ENCODE peak calls at places on chromosomes 4 and X, in four cellular contexts. B, V, C and Y are unnamed samples.

GRCh38 chr4:105569851-105570207 is 17.4 kb downstream of the ARHGEF38 start:
- DNase-seq in B (no peak), V (no peak), C (no peak), Y (no peak)

GRCh38 chr4:2219233-2219760 is 22.6 kb downstream of the HAUS3 start:
- DNase-seq in B (no peak), V (no peak), C (no peak), Y (peak; percentile 19)

GRCh38 chrX:482702-483203 is 96.0 kb upstream of the PPP2R3B start:
- DNase-seq in B (no peak), V (no peak), C (no peak), Y (no peak)

GRCh38 chrX:150143721-150144440 is 205.6 kb upstream of the EOLA2 start:
- DNase-seq in B (no peak), V (no peak), C (no peak), Y (no peak)

GRCh38 chr4:183098723-183099536 is at the start of gene WWC2:
- DNase-seq in B (peak; percentile 92), V (peak; percentile 95), C (peak; percentile 92), Y (peak; percentile 99)

GRCh38 chr4:101345271-101345595 is 2.1 kb downstream of the PPP3CA start:
- DNase-seq in B (peak; percentile 24), V (no peak), C (no peak), Y (no peak)

GRCh38 chr4:145679991-145680455 is at the start of gene C4orf51:
- DNase-seq in B (peak; percentile 75), V (no peak), C (no peak), Y (peak; percentile 58)

GRCh38 chr4:16196482-16197393 is 29.5 kb downstream of the TAPT1 start:
- DNase-seq in B (peak; percentile 65), V (no peak), C (no peak), Y (peak; percentile 90)

GRCh38 chr4:785332-786073 is 40.4 kb downstream of the CPLX1 start:
- DNase-seq in B (no peak), V (peak; percentile 77), C (no peak), Y (no peak)

GRCh38 chr4:82517043-82517442 is 44.7 kb downstream of the TMEM150C start:
- DNase-seq in B (peak; percentile 61), V (no peak), C (no peak), Y (no peak)

GRCh38 chr4:121696140-121696640 is 590 bp downstream of the ANXA5 start:
- DNase-seq in B (peak; percentile 85), V (no peak), C (peak; percentile 80), Y (peak; percentile 57)

GRCh38 chr4:113901994-113902787 is 77.3 kb downstream of the ARSJ start:
- DNase-seq in B (no peak), V (no peak), C (no peak), Y (peak; percentile 18)

GRCh38 chr4:107897823-107898222 is 33.5 kb upstream of the CYP2U1 start:
- DNase-seq in B (no peak), V (no peak), C (no peak), Y (no peak)

GRCh38 chr4:7073526-7074390 is 5.9 kb upstream of the GRPEL1 start:
- DNase-seq in B (peak; percentile 42), V (peak; percentile 69), C (peak; percentile 66), Y (peak; percentile 87)

GRCh38 chr4:188196134-188196735 is 57.0 kb downstream of the TRIML1 start:
- DNase-seq in B (no peak), V (peak; percentile 45), C (no peak), Y (peak; percentile 65)

GRCh38 chr4:174578366-174578765 is 56.1 kb upstream of the HPGD start:
- DNase-seq in B (no peak), V (no peak), C (no peak), Y (no peak)

GRCh38 chr4:25978327-25978726 is 64.3 kb downstream of the SMIM20 start:
- DNase-seq in B (no peak), V (no peak), C (no peak), Y (no peak)

GRCh38 chr4:133102612-133103409 is 46.3 kb upstream of the PCDH10 start:
- DNase-seq in B (no peak), V (no peak), C (no peak), Y (peak; percentile 21)

GRCh38 chrX:41320393-41320792 is 13.6 kb upstream of the DDX3X start:
- DNase-seq in B (no peak), V (no peak), C (no peak), Y (no peak)

GRCh38 chrX:111041018-111041462 is 55.0 kb upstream of the PAK3 start:
- DNase-seq in B (peak; percentile 90), V (no peak), C (no peak), Y (no peak)

GRCh38 chr4:140012688-140013087 is 141.3 kb downstream of the MAML3 start:
- DNase-seq in B (peak; percentile 95), V (peak; percentile 58), C (peak; percentile 70), Y (peak; percentile 80)

GRCh38 chr4:112352736-112353135 is 55.6 kb downstream of the ALPK1 start:
- DNase-seq in B (no peak), V (no peak), C (no peak), Y (no peak)

GRCh38 chr4:74038161-74039064 is at the start of gene CXCL3:
- DNase-seq in B (peak; percentile 40), V (peak; percentile 76), C (peak; percentile 88), Y (peak; percentile 67)

GRCh38 chr4:13476915-13477314 is 7.2 kb downstream of the RAB28 start:
- DNase-seq in B (peak; percentile 91), V (no peak), C (no peak), Y (no peak)

GRCh38 chrX:143664302-143664701 is 28.4 kb upstream of the SLITRK4 start:
- DNase-seq in B (no peak), V (no peak), C (no peak), Y (peak; percentile 18)

GRCh38 chr4:25950476-25951389 is 36.7 kb downstream of the SMIM20 start:
- DNase-seq in B (no peak), V (no peak), C (no peak), Y (no peak)

GRCh38 chrX:105347373-105347772 is 126.9 kb upstream of the TEX13A start:
- DNase-seq in B (no peak), V (no peak), C (no peak), Y (no peak)

GRCh38 chr4:6200922-6201362 is 593 bp upstream of the JAKMIP1 start:
- DNase-seq in B (no peak), V (no peak), C (no peak), Y (peak; percentile 53)

GRCh38 chr4:72568959-72569718 is at the start of gene ADAMTS3:
- DNase-seq in B (peak; percentile 33), V (peak; percentile 90), C (peak; percentile 86), Y (peak; percentile 95)

GRCh38 chr4:78612398-78613005 is 60.9 kb downstream of the ANXA3 start:
- DNase-seq in B (peak; percentile 61), V (no peak), C (no peak), Y (peak; percentile 25)

GRCh38 chr4:95531141-95531540 is 17.6 kb downstream of the UNC5C start:
- DNase-seq in B (no peak), V (no peak), C (no peak), Y (no peak)

GRCh38 chr4:83757121-83757621 is 221.3 kb downstream of the GPAT3 start:
- DNase-seq in B (no peak), V (no peak), C (no peak), Y (peak; percentile 8)

GRCh38 chrX:132648870-132649269 is 160.0 kb upstream of the MBNL3 start:
- DNase-seq in B (peak; percentile 7), V (no peak), C (no peak), Y (no peak)

DNA sequence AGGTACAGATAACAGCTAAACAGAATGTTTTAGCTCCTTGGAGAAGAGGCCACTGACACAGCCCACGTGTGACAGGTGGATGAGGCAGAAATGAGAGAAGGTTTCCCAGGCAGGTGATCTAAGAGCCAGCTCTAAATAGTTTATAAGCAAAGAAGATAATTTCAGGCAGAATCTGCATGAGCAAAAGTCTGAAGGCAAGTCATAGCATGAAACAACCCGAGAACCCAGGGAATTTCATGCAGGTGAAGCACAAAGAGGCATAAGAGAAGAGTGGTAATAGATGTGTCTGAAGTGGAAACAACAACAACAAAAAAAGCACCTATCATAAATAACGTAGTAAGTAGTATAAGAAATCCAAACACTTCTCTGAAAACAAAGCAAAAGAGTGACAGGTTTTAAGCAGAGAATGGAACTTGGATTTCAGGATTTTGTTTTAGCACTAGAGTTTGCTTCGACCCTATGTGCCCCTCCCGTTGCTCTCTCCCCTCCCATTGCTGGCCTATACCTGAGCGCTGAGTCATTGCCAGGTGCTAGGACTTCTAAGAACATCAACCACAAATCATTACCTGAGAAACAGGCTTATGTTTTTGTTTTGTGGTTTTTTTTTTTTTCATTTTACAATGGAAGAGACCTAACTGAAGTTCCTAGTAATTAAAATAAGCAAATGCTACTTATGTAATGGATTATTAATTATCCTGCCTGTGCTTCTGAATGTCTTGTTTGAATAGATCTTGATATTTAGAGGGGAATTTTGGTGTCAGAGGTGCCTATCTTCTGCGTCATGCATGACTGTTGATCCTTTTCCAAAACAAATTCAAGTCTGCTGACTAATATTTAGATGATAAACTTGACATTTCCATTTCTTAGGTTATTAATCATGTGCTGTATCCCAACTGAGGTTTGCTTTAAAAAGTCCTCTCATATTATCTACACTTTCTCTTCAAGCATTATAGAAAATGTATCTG is 275.6 kb upstream of the CPEB2 start:
- DNase-seq in B (peak; percentile 35), V (peak; percentile 38), C (no peak), Y (peak; percentile 44)
- H4K5ac ChIP-seq in B (no peak overlapping the region), V (no peak overlapping the region), C (no peak overlapping the region), Y (no peak overlapping the region)

GRCh38 chr4:87313756-87314155 is 8.9 kb downstream of the HSD17B13 start:
- DNase-seq in B (no peak), V (no peak), C (no peak), Y (no peak)
- H4K5ac ChIP-seq in B (no peak overlapping the region), V (no peak overlapping the region), C (no peak overlapping the region), Y (no peak overlapping the region)

DNA sequence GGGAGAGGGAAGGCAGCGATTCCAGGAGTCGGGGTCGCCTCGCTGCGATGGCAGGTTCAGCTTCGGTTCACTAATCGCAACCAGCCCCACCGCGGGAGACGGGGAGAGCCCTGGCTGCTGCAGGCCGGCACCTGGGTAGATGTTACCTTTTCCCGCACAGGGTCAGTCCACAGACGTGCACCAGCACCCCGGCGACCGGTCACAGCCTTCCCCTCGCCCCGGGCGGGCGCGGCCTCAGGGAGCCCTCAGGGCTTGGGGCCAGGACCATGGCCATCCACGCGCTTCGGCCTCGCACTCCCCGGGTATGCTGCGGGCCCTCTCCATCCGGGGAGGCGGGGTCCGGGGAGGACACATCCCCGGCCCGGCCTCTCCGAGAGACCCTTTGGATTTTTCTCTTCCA is 26.1 kb upstream of the EXOC1L start:
- DNase-seq in B (no peak), V (no peak), C (no peak), Y (no peak)
- H4K5ac ChIP-seq in B (no peak overlapping the region), V (no peak overlapping the region), C (no peak overlapping the region), Y (no peak overlapping the region)

DNA sequence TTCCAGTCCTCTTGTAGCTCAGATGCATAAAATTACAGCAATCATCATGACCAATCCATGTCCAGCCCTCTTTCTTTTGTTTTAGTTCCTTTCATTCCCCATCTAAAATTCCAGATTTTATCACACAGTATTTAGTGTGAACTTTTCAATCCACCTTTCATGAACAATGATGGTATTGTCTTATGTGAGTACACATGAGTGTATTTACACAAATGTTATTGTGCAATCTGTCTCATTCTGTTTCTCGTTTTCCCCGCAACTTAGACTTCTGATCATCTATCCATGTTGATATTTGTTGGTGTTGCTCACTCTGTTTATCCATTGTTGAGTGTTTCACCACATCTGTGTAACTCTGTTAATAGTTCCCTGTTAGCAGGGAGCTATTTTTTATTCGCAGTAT is 9.4 kb upstream of the RASGEF1B start:
- DNase-seq in B (no peak), V (no peak), C (no peak), Y (no peak)
- H4K5ac ChIP-seq in B (no peak overlapping the region), V (no peak overlapping the region), C (no peak overlapping the region), Y (no peak overlapping the region)